ENCODE peak calls at places on chromosomes 12 and 14, in ten cellular contexts. F is hepatocyte, P is AG10803, N is choroid plexus epithelial cell, G is lower leg skin, D is heart right ventricle, O is gastrocnemius medialis, K is ovary, M is neural progenitor cell, Y is fibroblast of mammary gland. A is an unnamed sample.

GRCh38 chr12:107983871-107984480 is 145.1 kb upstream of the WSCD2 start:
- DNase-seq in F (no peak), P (peak; percentile 12), N (no peak), G (no peak), D (no peak), O (no peak), K (no peak), M (no peak), Y (no peak), A (no peak)

GRCh38 chr14:94028450-94028826 is 2.3 kb downstream of the OTUB2 start:
- DNase-seq in F (no peak), P (no peak), N (no peak), G (no peak), D (no peak), O (no peak), K (no peak), M (peak; percentile 33), Y (no peak), A (no peak)

GRCh38 chr12:115035536-115036107 is 351.6 kb upstream of the TBX3 start:
- DNase-seq in F (no peak), P (no peak), N (no peak), G (no peak), D (peak; percentile 15), O (peak; percentile 9), K (no peak), M (peak; percentile 26), Y (no peak), A (no peak)

GRCh38 chr12:106030210-106031175 is 108.3 kb downstream of the NUAK1 start:
- DNase-seq in F (peak; percentile 64), P (peak; percentile 96), N (peak; percentile 97), G (no peak), D (no peak), O (no peak), K (no peak), M (no peak), Y (peak; percentile 44), A (no peak)

GRCh38 chr14:68790656-68791077 is 2.2 kb downstream of the ZFP36L1 start:
- DNase-seq in F (no peak), P (no peak), N (no peak), G (peak; percentile 85), D (no peak), O (no peak), K (no peak), M (no peak), Y (no peak), A (no peak)

GRCh38 chr12:76882367-76882766 is 3.5 kb upstream of the CSRP2 start:
- DNase-seq in F (no peak), P (no peak), N (no peak), G (no peak), D (no peak), O (no peak), K (no peak), M (no peak), Y (no peak), A (no peak)

GRCh38 chr14:67331368-67332125 is 28.1 kb downstream of the ATP6V1D start:
- DNase-seq in F (no peak), P (peak; percentile 33), N (peak; percentile 62), G (no peak), D (no peak), O (no peak), K (no peak), M (no peak), Y (no peak), A (no peak)

GRCh38 chr12:121442028-121442948 is 42.4 kb downstream of the RNF34 start:
- DNase-seq in F (no peak), P (no peak), N (no peak), G (no peak), D (no peak), O (no peak), K (no peak), M (no peak), Y (no peak), A (no peak)

GRCh38 chr14:65256714-65257113 is 154.4 kb upstream of the MAX start:
- DNase-seq in F (no peak), P (no peak), N (no peak), G (no peak), D (no peak), O (no peak), K (no peak), M (no peak), Y (no peak), A (no peak)

GRCh38 chr12:45458854-45459807 is 243.2 kb downstream of the ANO6 start:
- DNase-seq in F (no peak), P (peak; percentile 39), N (peak; percentile 36), G (no peak), D (no peak), O (no peak), K (no peak), M (no peak), Y (peak; percentile 81), A (no peak)

GRCh38 chr12:94276725-94277124 is 128.3 kb downstream of the PLXNC1 start:
- DNase-seq in F (no peak), P (no peak), N (no peak), G (no peak), D (no peak), O (no peak), K (no peak), M (no peak), Y (peak; percentile 25), A (no peak)

GRCh38 chr12:19003987-19004619 is 125.4 kb upstream of the PLEKHA5 start:
- DNase-seq in F (no peak), P (no peak), N (no peak), G (no peak), D (no peak), O (no peak), K (no peak), M (peak; percentile 72), Y (no peak), A (no peak)

GRCh38 chr14:69693823-69694729 is 72.9 kb upstream of the SRSF5 start:
- DNase-seq in F (peak; percentile 80), P (no peak), N (no peak), G (no peak), D (no peak), O (no peak), K (peak; percentile 57), M (no peak), Y (no peak), A (no peak)

GRCh38 chr12:103336940-103337339 is 158.8 kb downstream of the C12orf42 start:
- DNase-seq in F (no peak), P (no peak), N (no peak), G (no peak), D (no peak), O (no peak), K (no peak), M (no peak), Y (no peak), A (no peak)

GRCh38 chr14:68285421-68286179 is 466.0 kb downstream of the RAD51B start:
- DNase-seq in F (no peak), P (peak; percentile 73), N (no peak), G (no peak), D (no peak), O (no peak), K (no peak), M (no peak), Y (peak; percentile 17), A (no peak)

GRCh38 chr12:104510145-104510872 is 53.6 kb downstream of the CHST11 start:
- DNase-seq in F (no peak), P (no peak), N (peak; percentile 28), G (no peak), D (no peak), O (no peak), K (no peak), M (no peak), Y (no peak), A (no peak)

GRCh38 chr14:64878775-64879634 is 702 bp downstream of the SPTB start:
- DNase-seq in F (peak; percentile 23), P (no peak), N (no peak), G (no peak), D (peak; percentile 13), O (peak; percentile 53), K (peak; percentile 17), M (peak; percentile 37), Y (no peak), A (no peak)

GRCh38 chr12:113959096-113959495 is 7.0 kb downstream of the RBM19 start:
- DNase-seq in F (no peak), P (no peak), N (no peak), G (no peak), D (no peak), O (no peak), K (no peak), M (no peak), Y (no peak), A (no peak)
- H3K4me3 ChIP-seq in F (no peak overlapping the region), P (no peak overlapping the region), N (no peak overlapping the region), G (no peak overlapping the region), D (no peak overlapping the region), O (no peak overlapping the region), K (no peak overlapping the region), M (no peak overlapping the region), Y (no peak overlapping the region), A (no peak overlapping the region)

GRCh38 chr12:82517027-82517426 is 158.7 kb downstream of the METTL25 start:
- DNase-seq in F (peak; percentile 7), P (peak; percentile 1), N (peak; percentile 46), G (no peak), D (no peak), O (no peak), K (no peak), M (peak; percentile 52), Y (peak; percentile 12), A (no peak)
- TF ChIP-seq CTCF in F (peak; percentile 27), P (peak; percentile 48), N (peak; percentile 78), G (no peak), D (no peak), O (no peak), K (no peak), M (peak; percentile 62), Y (peak; percentile 51), A (peak; percentile 30)

DNA sequence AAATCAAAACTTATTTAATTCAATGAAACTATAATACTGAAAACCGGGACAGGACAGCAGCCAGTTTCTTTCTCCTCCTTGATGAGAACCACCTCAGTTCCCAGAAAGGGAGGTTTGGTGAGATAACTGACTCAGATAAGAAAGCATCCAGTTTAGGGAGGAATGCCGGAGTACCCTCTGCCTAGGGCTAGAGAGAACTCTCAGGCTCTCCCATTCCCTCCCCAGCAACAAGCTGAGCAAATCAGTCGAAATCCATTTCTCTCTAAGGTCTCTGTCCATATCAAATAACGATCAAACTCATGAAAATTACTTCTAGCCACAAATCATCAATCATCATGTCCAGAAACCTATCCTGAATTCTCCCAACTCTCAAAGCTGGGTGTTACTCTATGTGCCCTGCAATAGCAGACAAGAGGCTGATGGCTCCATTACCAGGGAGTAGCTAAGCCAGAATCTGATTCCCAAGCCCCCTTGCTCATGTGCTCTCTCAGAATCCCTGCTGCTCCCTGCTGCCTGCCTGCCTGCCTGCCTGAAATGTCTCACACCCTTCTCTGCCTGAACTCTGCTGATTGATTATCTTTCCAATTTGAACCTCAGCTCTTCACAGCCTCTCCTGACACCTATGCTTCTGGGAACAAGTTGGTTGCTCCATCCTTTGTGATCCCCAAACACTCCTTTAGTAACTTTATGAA is 49.4 kb downstream of the SLC25A47 start:
- DNase-seq in F (no peak), P (no peak), N (no peak), G (no peak), D (no peak), O (no peak), K (no peak), M (peak; percentile 59), Y (no peak), A (no peak)
- H3K4me3 ChIP-seq in F (no peak overlapping the region), P (peak overlapping the region; percentile 13), N (peak overlapping the region; percentile 1), G (no peak overlapping the region), D (peak overlapping the region; percentile 24), O (no peak overlapping the region), K (no peak overlapping the region), M (no peak overlapping the region), Y (no peak overlapping the region), A (no peak overlapping the region)

DNA sequence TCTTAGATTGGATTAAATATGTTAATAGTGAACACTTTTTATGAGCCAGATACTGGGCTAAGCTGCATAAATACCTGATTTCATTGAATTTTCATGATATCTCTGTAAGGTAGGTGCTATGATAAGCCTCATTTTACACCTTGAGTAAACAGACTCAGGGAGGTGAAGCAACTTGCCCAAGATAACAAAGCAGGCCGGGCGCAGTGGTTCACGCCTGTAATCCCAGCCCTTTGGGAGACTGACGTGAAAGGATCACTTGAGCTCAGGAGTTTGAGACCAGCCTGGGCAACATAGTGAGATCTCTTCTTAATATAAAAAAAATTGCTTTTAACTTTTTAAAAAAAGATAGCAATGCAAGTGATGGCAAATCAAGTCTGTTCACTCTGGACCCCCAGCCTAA is 1.4 kb downstream of the GNB3 start:
- DNase-seq in F (no peak), P (no peak), N (no peak), G (no peak), D (no peak), O (no peak), K (no peak), M (no peak), Y (no peak), A (no peak)
- TF ChIP-seq CTCF in F (no peak), P (no peak), N (no peak), G (no peak), D (no peak), O (no peak), K (no peak), M (no peak), Y (no peak), A (no peak)